ENCODE peak calls at places on chromosomes 3 and 15, in four cellular contexts. One of them, this sample, is unnamed.

GRCh38 chr15:68957686-68958085 is 27.4 kb downstream of the SPESP1 start:
- DNase-seq in GM12878: no peak
- DNase-seq in SK-N-SH: no peak
- DNase-seq in H1: no peak
- DNase-seq in this sample: no peak

GRCh38 chr15:96385195-96385594 is 54.7 kb downstream of the NR2F2 start:
- DNase-seq in GM12878: no peak
- DNase-seq in SK-N-SH: no peak
- DNase-seq in H1: no peak
- DNase-seq in this sample: no peak

GRCh38 chr3:196650740-196651311 is 11.3 kb downstream of the NRROS start:
- DNase-seq in GM12878: no peak
- DNase-seq in SK-N-SH: peak; percentile 87
- DNase-seq in H1: no peak
- DNase-seq in this sample: peak; percentile 85

GRCh38 chr3:167882057-167882667 is 146.6 kb downstream of the SERPINI1 start:
- DNase-seq in GM12878: no peak
- DNase-seq in SK-N-SH: peak; percentile 21
- DNase-seq in H1: no peak
- DNase-seq in this sample: peak; percentile 35

GRCh38 chr15:38182900-38183299 is 69.7 kb upstream of the SPRED1 start:
- DNase-seq in GM12878: no peak
- DNase-seq in SK-N-SH: no peak
- DNase-seq in H1: no peak
- DNase-seq in this sample: no peak

GRCh38 chr3:190429681-190430080 is 20.0 kb downstream of the TMEM207 start:
- DNase-seq in GM12878: no peak
- DNase-seq in SK-N-SH: no peak
- DNase-seq in H1: no peak
- DNase-seq in this sample: no peak

GRCh38 chr3:127036209-127037020 is 53.5 kb downstream of the PLXNA1 start:
- DNase-seq in GM12878: no peak
- DNase-seq in SK-N-SH: no peak
- DNase-seq in H1: no peak
- DNase-seq in this sample: peak; percentile 28

GRCh38 chr15:90142216-90143175 is 40.2 kb upstream of the IDH2 start:
- DNase-seq in GM12878: no peak
- DNase-seq in SK-N-SH: no peak
- DNase-seq in H1: no peak
- DNase-seq in this sample: peak; percentile 64

GRCh38 chr3:192130534-192131132 is 596.7 kb downstream of the FGF12 start:
- DNase-seq in GM12878: peak; percentile 13
- DNase-seq in SK-N-SH: peak; percentile 24
- DNase-seq in H1: peak; percentile 5
- DNase-seq in this sample: peak; percentile 12

GRCh38 chr3:13617981-13618380 is 69.1 kb downstream of the FBLN2 start:
- DNase-seq in GM12878: no peak
- DNase-seq in SK-N-SH: no peak
- DNase-seq in H1: no peak
- DNase-seq in this sample: no peak

GRCh38 chr3:8387591-8387990 is 114.0 kb upstream of the LMCD1 start:
- DNase-seq in GM12878: no peak
- DNase-seq in SK-N-SH: no peak
- DNase-seq in H1: no peak
- DNase-seq in this sample: no peak

DNA sequence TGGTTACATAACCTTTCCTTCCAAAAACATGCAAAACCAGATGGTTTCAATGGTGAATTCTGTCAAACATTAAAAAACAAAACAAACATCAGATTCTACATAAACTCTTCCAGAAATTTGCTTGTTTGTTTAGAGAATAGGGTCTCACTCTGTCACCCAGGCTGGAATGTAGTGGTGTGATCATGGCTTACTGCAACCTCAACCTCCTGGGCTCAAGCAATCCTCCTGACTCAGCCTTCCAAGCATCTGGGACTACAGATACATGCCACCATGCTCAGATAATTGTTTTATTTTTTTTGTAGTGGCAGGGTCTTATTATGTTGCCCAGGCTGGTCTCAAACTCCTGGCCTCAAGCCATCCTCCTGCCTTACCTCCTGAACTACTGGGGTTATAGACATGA is 36.1 kb downstream of the FBXL2 start:
- DNase-seq in GM12878: no peak
- DNase-seq in SK-N-SH: no peak
- DNase-seq in H1: no peak
- DNase-seq in this sample: no peak
- TF ChIP-seq NRF1 in GM12878: no peak
- TF ChIP-seq NRF1 in SK-N-SH: no peak
- TF ChIP-seq NRF1 in H1: no peak
- TF ChIP-seq NRF1 in this sample: no peak

GRCh38 chr15:52255935-52256334 is 39.7 kb downstream of the MYO5C start:
- DNase-seq in GM12878: no peak
- DNase-seq in SK-N-SH: no peak
- DNase-seq in H1: no peak
- DNase-seq in this sample: no peak

GRCh38 chr15:52251144-52251860 is 44.3 kb downstream of the MYO5C start:
- DNase-seq in GM12878: no peak
- DNase-seq in SK-N-SH: no peak
- DNase-seq in H1: no peak
- DNase-seq in this sample: no peak

GRCh38 chr15:52255008-52255407 is 40.6 kb downstream of the MYO5C start:
- DNase-seq in GM12878: no peak
- DNase-seq in SK-N-SH: no peak
- DNase-seq in H1: no peak
- DNase-seq in this sample: no peak

GRCh38 chr15:52254331-52254730 is 41.3 kb downstream of the MYO5C start:
- DNase-seq in GM12878: no peak
- DNase-seq in SK-N-SH: no peak
- DNase-seq in H1: no peak
- DNase-seq in this sample: no peak

DNA sequence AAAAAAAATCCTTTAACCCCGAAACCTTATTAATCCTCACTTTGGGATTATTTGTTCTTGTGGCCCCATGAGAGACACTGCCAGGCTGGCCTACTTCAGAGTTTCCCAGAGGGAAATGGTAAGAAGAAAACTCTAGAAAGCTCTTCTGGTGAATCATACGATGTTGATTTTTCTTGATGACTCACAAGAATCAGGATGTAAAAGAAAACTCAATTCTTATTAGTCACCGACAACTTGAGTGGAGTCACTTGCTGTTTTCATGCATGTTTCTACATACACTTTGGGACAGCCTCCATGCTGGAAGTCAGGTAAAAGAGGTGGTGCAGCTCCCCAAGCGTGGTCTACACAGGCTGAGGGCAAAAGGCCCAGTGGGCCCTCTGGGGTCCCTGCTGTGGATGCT is 42.8 kb downstream of the MYO5C start:
- DNase-seq in GM12878: no peak
- DNase-seq in SK-N-SH: no peak
- DNase-seq in H1: no peak
- DNase-seq in this sample: peak; percentile 8
- TF ChIP-seq NRF1 in GM12878: no peak
- TF ChIP-seq NRF1 in SK-N-SH: no peak
- TF ChIP-seq NRF1 in H1: no peak
- TF ChIP-seq NRF1 in this sample: no peak

GRCh38 chr3:134018406-134018805 is 11.3 kb downstream of the SLCO2A1 start:
- DNase-seq in GM12878: no peak
- DNase-seq in SK-N-SH: no peak
- DNase-seq in H1: no peak
- DNase-seq in this sample: no peak
- TF ChIP-seq NRF1 in GM12878: no peak
- TF ChIP-seq NRF1 in SK-N-SH: no peak
- TF ChIP-seq NRF1 in H1: no peak
- TF ChIP-seq NRF1 in this sample: no peak

GRCh38 chr3:139771331-139771730 is 93.6 kb upstream of the NMNAT3 start:
- DNase-seq in GM12878: no peak
- DNase-seq in SK-N-SH: no peak
- DNase-seq in H1: no peak
- DNase-seq in this sample: no peak

GRCh38 chr3:139774570-139775302 is 97.0 kb upstream of the NMNAT3 start:
- DNase-seq in GM12878: no peak
- DNase-seq in SK-N-SH: peak; percentile 36
- DNase-seq in H1: no peak
- DNase-seq in this sample: no peak

GRCh38 chr3:139770577-139770976 is 92.8 kb upstream of the NMNAT3 start:
- DNase-seq in GM12878: no peak
- DNase-seq in SK-N-SH: no peak
- DNase-seq in H1: no peak
- DNase-seq in this sample: no peak

GRCh38 chr3:139772539-139773500 is 95.0 kb upstream of the NMNAT3 start:
- DNase-seq in GM12878: no peak
- DNase-seq in SK-N-SH: no peak
- DNase-seq in H1: no peak
- DNase-seq in this sample: no peak
- TF ChIP-seq NRF1 in GM12878: no peak
- TF ChIP-seq NRF1 in SK-N-SH: no peak
- TF ChIP-seq NRF1 in H1: no peak
- TF ChIP-seq NRF1 in this sample: no peak

DNA sequence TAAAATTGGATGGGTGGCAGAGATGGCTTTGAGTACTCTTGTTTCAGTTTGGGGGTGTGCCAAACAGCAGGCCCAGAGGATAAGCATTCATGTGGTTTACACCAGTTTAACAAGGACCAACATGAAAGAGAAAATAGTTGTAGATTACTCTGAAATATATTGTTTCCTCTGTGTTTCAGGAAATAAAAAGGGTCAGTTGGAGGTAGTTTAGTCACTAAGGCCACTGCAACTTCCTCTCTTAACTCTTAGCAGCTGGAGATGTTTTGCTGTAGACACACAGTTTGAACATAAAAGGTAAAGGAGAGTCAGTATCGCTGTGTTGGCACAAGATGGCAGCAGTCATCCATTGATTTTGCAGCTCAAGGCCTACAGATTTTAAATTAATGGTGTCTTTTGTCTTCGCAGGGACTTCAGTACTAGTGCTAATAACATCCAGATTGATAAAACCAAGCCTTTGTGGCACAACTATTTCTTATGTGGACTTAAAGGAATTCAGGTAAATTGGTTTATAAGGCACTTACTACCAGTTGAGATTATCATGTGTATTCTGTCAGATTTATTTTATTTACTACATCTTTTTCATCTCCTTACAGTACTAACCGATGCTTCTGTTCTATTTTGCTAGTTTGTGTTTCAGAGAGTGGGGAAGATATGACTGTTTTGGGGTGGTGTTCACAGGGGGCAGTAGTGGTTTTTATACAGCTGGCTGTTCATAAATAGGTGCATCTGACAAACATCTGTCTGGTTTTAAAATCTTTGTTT is 65.6 kb downstream of the GALK2 start:
- DNase-seq in GM12878: peak; percentile 56
- DNase-seq in SK-N-SH: peak; percentile 44
- DNase-seq in H1: no peak
- DNase-seq in this sample: peak; percentile 42
- TF ChIP-seq NRF1 in GM12878: no peak
- TF ChIP-seq NRF1 in SK-N-SH: no peak
- TF ChIP-seq NRF1 in H1: no peak
- TF ChIP-seq NRF1 in this sample: no peak

GRCh38 chr15:79978694-79979519 is 7.9 kb upstream of the BCL2A1 start:
- DNase-seq in GM12878: peak; percentile 95
- DNase-seq in SK-N-SH: no peak
- DNase-seq in H1: no peak
- DNase-seq in this sample: no peak
- TF ChIP-seq NRF1 in GM12878: no peak
- TF ChIP-seq NRF1 in SK-N-SH: no peak
- TF ChIP-seq NRF1 in H1: no peak
- TF ChIP-seq NRF1 in this sample: no peak

GRCh38 chr3:193711964-193712598 is 119.1 kb downstream of the OPA1 start:
- DNase-seq in GM12878: no peak
- DNase-seq in SK-N-SH: no peak
- DNase-seq in H1: no peak
- DNase-seq in this sample: no peak
- TF ChIP-seq NRF1 in GM12878: no peak
- TF ChIP-seq NRF1 in SK-N-SH: no peak
- TF ChIP-seq NRF1 in H1: no peak
- TF ChIP-seq NRF1 in this sample: no peak

DNA sequence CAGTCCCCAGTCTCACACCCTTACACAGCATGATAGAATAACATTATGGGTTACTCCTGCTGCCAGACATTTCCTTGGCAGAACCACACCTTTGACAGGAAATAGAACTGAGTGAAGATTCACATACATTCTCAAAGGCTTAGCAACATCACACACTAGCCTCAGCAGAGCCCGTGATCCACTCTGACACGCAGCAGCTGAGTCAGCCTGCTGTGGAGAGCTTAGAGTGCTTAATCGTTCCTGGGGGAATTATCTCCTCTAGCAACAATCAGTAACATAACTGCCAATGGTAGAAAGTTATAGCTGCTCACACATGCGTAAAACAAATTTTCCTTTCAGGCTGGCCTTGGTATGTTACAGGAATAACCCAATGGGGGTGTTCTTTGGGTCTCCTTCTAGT is 382.1 kb downstream of the GAP43 start:
- DNase-seq in GM12878: no peak
- DNase-seq in SK-N-SH: no peak
- DNase-seq in H1: no peak
- DNase-seq in this sample: peak; percentile 45
- TF ChIP-seq NRF1 in GM12878: no peak
- TF ChIP-seq NRF1 in SK-N-SH: no peak
- TF ChIP-seq NRF1 in H1: no peak
- TF ChIP-seq NRF1 in this sample: peak; percentile 78

This sample was measured in K562.